ENCODE peak calls at places on chromosome 12, in six cellular contexts. One of them, this sample, is unnamed. For H3K27me3, the result is how much of the 10 kb centered on the place peaks cover.

GRCh38 chr12:86233126-86233525 is 23.1 kb downstream of the MGAT4C start:
- DNase-seq in AG04450: no peak
- DNase-seq in cardiac muscle cell: peak
- DNase-seq in testis: no peak
- DNase-seq in GM12878: no peak
- DNase-seq in GM23248: peak
- DNase-seq in this sample: peak

GRCh38 chr12:88153959-88154358 is 11.9 kb downstream of the TMTC3 start:
- DNase-seq in AG04450: peak
- DNase-seq in cardiac muscle cell: peak
- DNase-seq in testis: no peak
- DNase-seq in GM12878: no peak
- DNase-seq in GM23248: peak
- DNase-seq in this sample: no peak

GRCh38 chr12:20260864-20261263 is 107.5 kb upstream of the PDE3A start:
- DNase-seq in AG04450: no peak
- DNase-seq in cardiac muscle cell: no peak
- DNase-seq in testis: no peak
- DNase-seq in GM12878: no peak
- DNase-seq in GM23248: no peak
- DNase-seq in this sample: no peak

GRCh38 chr12:68119724-68120211 is 39.8 kb downstream of the IFNG start:
- DNase-seq in AG04450: no peak
- DNase-seq in cardiac muscle cell: no peak
- DNase-seq in testis: no peak
- DNase-seq in GM12878: peak
- DNase-seq in GM23248: no peak
- DNase-seq in this sample: no peak

GRCh38 chr12:119715268-119715620 is 47.3 kb downstream of the PRKAB1 start:
- DNase-seq in AG04450: no peak
- DNase-seq in cardiac muscle cell: no peak
- DNase-seq in testis: no peak
- DNase-seq in GM12878: no peak
- DNase-seq in GM23248: no peak
- DNase-seq in this sample: no peak

GRCh38 chr12:130835436-130835835 is 3.6 kb downstream of the STX2 start:
- DNase-seq in AG04450: no peak
- DNase-seq in cardiac muscle cell: no peak
- DNase-seq in testis: no peak
- DNase-seq in GM12878: no peak
- DNase-seq in GM23248: no peak
- DNase-seq in this sample: no peak

GRCh38 chr12:46459881-46460545 is 87.4 kb upstream of the SLC38A2 start:
- DNase-seq in AG04450: no peak
- DNase-seq in cardiac muscle cell: no peak
- DNase-seq in testis: no peak
- DNase-seq in GM12878: no peak
- DNase-seq in GM23248: no peak
- DNase-seq in this sample: no peak

GRCh38 chr12:106157802-106158201 is 19.0 kb upstream of the NUAK1 start:
- DNase-seq in AG04450: no peak
- DNase-seq in cardiac muscle cell: no peak
- DNase-seq in testis: no peak
- DNase-seq in GM12878: no peak
- DNase-seq in GM23248: no peak
- DNase-seq in this sample: no peak

GRCh38 chr12:69331482-69331845 is 16.7 kb upstream of the LYZ start:
- DNase-seq in AG04450: no peak
- DNase-seq in cardiac muscle cell: no peak
- DNase-seq in testis: no peak
- DNase-seq in GM12878: no peak
- DNase-seq in GM23248: peak
- DNase-seq in this sample: no peak

GRCh38 chr12:11907625-11908024 is 163.1 kb upstream of the BCL2L14 start:
- DNase-seq in AG04450: no peak
- DNase-seq in cardiac muscle cell: no peak
- DNase-seq in testis: no peak
- DNase-seq in GM12878: no peak
- DNase-seq in GM23248: no peak
- DNase-seq in this sample: no peak

GRCh38 chr12:12999276-12999958 is 648 bp downstream of the HEBP1 start:
- DNase-seq in AG04450: no peak
- DNase-seq in cardiac muscle cell: peak
- DNase-seq in testis: no peak
- DNase-seq in GM12878: no peak
- DNase-seq in GM23248: peak
- DNase-seq in this sample: peak

GRCh38 chr12:14514946-14515345 is 52.7 kb downstream of the PLBD1 start:
- DNase-seq in AG04450: no peak
- DNase-seq in cardiac muscle cell: no peak
- DNase-seq in testis: no peak
- DNase-seq in GM12878: no peak
- DNase-seq in GM23248: peak
- DNase-seq in this sample: no peak

GRCh38 chr12:104975621-104976343 is 10.3 kb upstream of the NOPCHAP1 start:
- DNase-seq in AG04450: no peak
- DNase-seq in cardiac muscle cell: no peak
- DNase-seq in testis: no peak
- DNase-seq in GM12878: no peak
- DNase-seq in GM23248: peak
- DNase-seq in this sample: no peak

GRCh38 chr12:75548879-75549278 is 37.5 kb upstream of the KRR1 start:
- DNase-seq in AG04450: no peak
- DNase-seq in cardiac muscle cell: no peak
- DNase-seq in testis: no peak
- DNase-seq in GM12878: no peak
- DNase-seq in GM23248: no peak
- DNase-seq in this sample: no peak

DNA sequence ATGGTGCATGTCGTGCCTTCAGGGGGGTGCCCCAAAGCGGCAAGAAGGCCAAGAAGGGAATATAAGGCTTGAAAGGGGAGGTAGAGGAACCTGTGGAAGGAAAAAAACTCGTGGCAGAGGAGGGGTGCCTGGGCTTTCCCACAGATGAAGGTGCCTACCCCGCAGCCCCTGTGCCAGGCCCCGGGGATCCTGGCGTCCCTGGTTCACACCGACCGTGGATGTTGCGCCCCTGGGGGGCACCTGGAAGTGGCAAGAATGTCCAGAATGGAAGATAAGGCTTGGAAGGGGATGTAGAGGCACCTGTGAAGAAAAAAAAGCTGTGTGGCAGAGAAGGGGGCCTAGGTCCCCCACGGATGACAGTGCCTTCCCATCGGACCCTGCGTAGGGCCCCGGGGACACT is 282.2 kb downstream of the ALG10 start:
- DNase-seq in AG04450: no peak
- DNase-seq in cardiac muscle cell: no peak
- DNase-seq in testis: no peak
- DNase-seq in GM12878: no peak
- DNase-seq in GM23248: no peak
- DNase-seq in this sample: no peak
- H3K27me3 ChIP-seq in AG04450: under half
- H3K27me3 ChIP-seq in cardiac muscle cell: under half
- H3K27me3 ChIP-seq in testis: under half
- H3K27me3 ChIP-seq in GM12878: under half
- H3K27me3 ChIP-seq in GM23248: under half
- H3K27me3 ChIP-seq in this sample: under half

GRCh38 chr12:76888775-76889174 is 10.0 kb upstream of the CSRP2 start:
- DNase-seq in AG04450: no peak
- DNase-seq in cardiac muscle cell: no peak
- DNase-seq in testis: no peak
- DNase-seq in GM12878: no peak
- DNase-seq in GM23248: no peak
- DNase-seq in this sample: no peak
- H3K4me3 ChIP-seq in AG04450: no peak
- H3K4me3 ChIP-seq in cardiac muscle cell: no peak
- H3K4me3 ChIP-seq in testis: no peak
- H3K4me3 ChIP-seq in GM12878: no peak
- H3K4me3 ChIP-seq in GM23248: no peak
- H3K4me3 ChIP-seq in this sample: no peak

GRCh38 chr12:129069886-129070285 is 216.6 kb downstream of the GLT1D1 start:
- DNase-seq in AG04450: no peak
- DNase-seq in cardiac muscle cell: no peak
- DNase-seq in testis: no peak
- DNase-seq in GM12878: no peak
- DNase-seq in GM23248: no peak
- DNase-seq in this sample: no peak

GRCh38 chr12:129075451-129076208 is 222.4 kb downstream of the GLT1D1 start:
- DNase-seq in AG04450: no peak
- DNase-seq in cardiac muscle cell: no peak
- DNase-seq in testis: no peak
- DNase-seq in GM12878: no peak
- DNase-seq in GM23248: no peak
- DNase-seq in this sample: no peak

GRCh38 chr12:129076466-129077325 is 223.4 kb downstream of the GLT1D1 start:
- DNase-seq in AG04450: no peak
- DNase-seq in cardiac muscle cell: no peak
- DNase-seq in testis: no peak
- DNase-seq in GM12878: no peak
- DNase-seq in GM23248: no peak
- DNase-seq in this sample: no peak

GRCh38 chr12:129073157-129073915 is 220.1 kb downstream of the GLT1D1 start:
- DNase-seq in AG04450: no peak
- DNase-seq in cardiac muscle cell: no peak
- DNase-seq in testis: no peak
- DNase-seq in GM12878: no peak
- DNase-seq in GM23248: no peak
- DNase-seq in this sample: no peak

GRCh38 chr12:129074379-129074778 is 221.1 kb downstream of the GLT1D1 start:
- DNase-seq in AG04450: no peak
- DNase-seq in cardiac muscle cell: no peak
- DNase-seq in testis: no peak
- DNase-seq in GM12878: no peak
- DNase-seq in GM23248: no peak
- DNase-seq in this sample: no peak
- H3K27me3 ChIP-seq in AG04450: under half
- H3K27me3 ChIP-seq in cardiac muscle cell: under half
- H3K27me3 ChIP-seq in testis: under half
- H3K27me3 ChIP-seq in GM12878: under half
- H3K27me3 ChIP-seq in GM23248: under half
- H3K27me3 ChIP-seq in this sample: under half

GRCh38 chr12:64883264-64884163 is 59.1 kb downstream of the TBC1D30 start:
- DNase-seq in AG04450: no peak
- DNase-seq in cardiac muscle cell: peak
- DNase-seq in testis: no peak
- DNase-seq in GM12878: peak
- DNase-seq in GM23248: no peak
- DNase-seq in this sample: no peak

GRCh38 chr12:64882687-64883086 is 58.2 kb downstream of the TBC1D30 start:
- DNase-seq in AG04450: no peak
- DNase-seq in cardiac muscle cell: no peak
- DNase-seq in testis: no peak
- DNase-seq in GM12878: no peak
- DNase-seq in GM23248: no peak
- DNase-seq in this sample: no peak

GRCh38 chr12:64889434-64890216 is 65.2 kb downstream of the TBC1D30 start:
- DNase-seq in AG04450: no peak
- DNase-seq in cardiac muscle cell: no peak
- DNase-seq in testis: no peak
- DNase-seq in GM12878: no peak
- DNase-seq in GM23248: no peak
- DNase-seq in this sample: peak

GRCh38 chr12:64884164-64884542 is 59.7 kb downstream of the TBC1D30 start:
- DNase-seq in AG04450: no peak
- DNase-seq in cardiac muscle cell: no peak
- DNase-seq in testis: no peak
- DNase-seq in GM12878: no peak
- DNase-seq in GM23248: no peak
- DNase-seq in this sample: no peak

GRCh38 chr12:64884728-64885127 is 60.3 kb downstream of the TBC1D30 start:
- DNase-seq in AG04450: no peak
- DNase-seq in cardiac muscle cell: no peak
- DNase-seq in testis: no peak
- DNase-seq in GM12878: no peak
- DNase-seq in GM23248: no peak
- DNase-seq in this sample: no peak
- H3K4me3 ChIP-seq in AG04450: no peak
- H3K4me3 ChIP-seq in cardiac muscle cell: no peak
- H3K4me3 ChIP-seq in testis: no peak
- H3K4me3 ChIP-seq in GM12878: peak
- H3K4me3 ChIP-seq in GM23248: no peak
- H3K4me3 ChIP-seq in this sample: no peak

GRCh38 chr12:72273851-72274284 is 1.7 kb downstream of the TRHDE start:
- DNase-seq in AG04450: no peak
- DNase-seq in cardiac muscle cell: no peak
- DNase-seq in testis: peak
- DNase-seq in GM12878: no peak
- DNase-seq in GM23248: no peak
- DNase-seq in this sample: peak
- H3K27me3 ChIP-seq in AG04450: under half
- H3K27me3 ChIP-seq in cardiac muscle cell: half or more
- H3K27me3 ChIP-seq in testis: under half
- H3K27me3 ChIP-seq in GM12878: under half
- H3K27me3 ChIP-seq in GM23248: under half
- H3K27me3 ChIP-seq in this sample: under half

DNA sequence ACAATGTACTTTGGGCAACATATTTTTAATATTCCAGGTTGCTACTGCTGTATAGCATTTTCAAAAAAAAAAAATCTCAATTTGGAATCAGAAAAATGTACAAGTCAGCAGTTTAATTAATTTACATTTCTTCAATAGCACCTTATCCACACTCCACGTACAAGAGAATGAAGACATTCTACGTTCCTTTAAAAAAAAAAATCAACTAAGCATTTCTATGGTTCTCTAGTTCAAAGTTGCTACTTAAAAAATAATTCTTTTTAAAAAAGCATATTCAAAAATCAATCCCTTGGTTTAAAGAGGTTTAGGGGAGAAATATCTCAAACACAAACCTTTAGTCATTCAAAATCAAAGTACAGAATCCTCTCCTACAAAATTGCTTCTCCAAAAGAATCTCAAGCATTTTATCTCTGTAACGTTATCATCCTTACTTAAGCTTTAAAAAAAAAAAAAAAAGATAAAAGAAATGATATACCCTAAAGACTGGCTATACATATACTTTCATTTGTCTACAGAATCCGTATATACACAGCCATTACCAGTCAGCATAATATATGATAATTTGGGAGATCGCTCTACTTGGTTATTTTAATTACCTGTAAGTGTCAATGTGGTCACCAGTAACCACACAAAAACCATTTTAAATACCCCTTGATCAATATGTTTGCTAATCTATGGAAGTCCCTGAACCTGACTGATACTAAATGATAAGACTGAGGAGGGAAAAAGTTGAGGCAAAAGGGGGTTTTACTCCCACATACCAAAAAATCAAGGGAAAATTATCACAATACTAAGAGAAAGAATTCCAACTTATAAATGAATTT is 2.7 kb downstream of the MED13L start:
- DNase-seq in AG04450: no peak
- DNase-seq in cardiac muscle cell: no peak
- DNase-seq in testis: no peak
- DNase-seq in GM12878: no peak
- DNase-seq in GM23248: no peak
- DNase-seq in this sample: no peak
- H3K4me3 ChIP-seq in AG04450: peak
- H3K4me3 ChIP-seq in cardiac muscle cell: peak
- H3K4me3 ChIP-seq in testis: peak
- H3K4me3 ChIP-seq in GM12878: no peak
- H3K4me3 ChIP-seq in GM23248: peak
- H3K4me3 ChIP-seq in this sample: peak